ENCODE peak calls at places on chromosome 15, in nine cellular contexts. M, S, B, X, C, V, K, U and H are unnamed samples.

GRCh38 chr15:60918234-60918964 is 310.7 kb downstream of the RORA start:
- DNase-seq in M (no peak), S (no peak), B (no peak), X (no peak), C (peak), V (no peak), K (no peak), U (peak), H (no peak)

GRCh38 chr15:88902491-88902835 is 7.1 kb upstream of the HAPLN3 start:
- DNase-seq in M (no peak), S (no peak), B (no peak), X (no peak), C (no peak), V (no peak), K (no peak), U (no peak), H (no peak)

GRCh38 chr15:80689716-80690115 is 5.4 kb upstream of the ABHD17C start:
- DNase-seq in M (no peak), S (peak), B (no peak), X (no peak), C (no peak), V (no peak), K (no peak), U (no peak), H (no peak)

GRCh38 chr15:65451989-65452388 is 29.2 kb upstream of the IGDCC4 start:
- DNase-seq in M (no peak), S (no peak), B (no peak), X (no peak), C (no peak), V (no peak), K (no peak), U (no peak), H (no peak)

GRCh38 chr15:92904832-92905640 is 4.9 kb downstream of the CHD2 start:
- DNase-seq in M (no peak), S (no peak), B (no peak), X (no peak), C (no peak), V (no peak), K (no peak), U (peak), H (no peak)

GRCh38 chr15:98725874-98726273 is 77.5 kb downstream of the IGF1R start:
- DNase-seq in M (no peak), S (no peak), B (no peak), X (no peak), C (no peak), V (no peak), K (no peak), U (no peak), H (no peak)

GRCh38 chr15:42549052-42549491 is 434 bp downstream of the HAUS2 start:
- DNase-seq in M (peak), S (no peak), B (no peak), X (peak), C (no peak), V (peak), K (no peak), U (no peak), H (peak)

GRCh38 chr15:68290715-68291114 is 13.2 kb downstream of the FEM1B start:
- DNase-seq in M (no peak), S (no peak), B (no peak), X (no peak), C (no peak), V (no peak), K (no peak), U (no peak), H (no peak)

GRCh38 chr15:80159811-80160569 is 7.2 kb downstream of the FAH start:
- DNase-seq in M (peak), S (no peak), B (no peak), X (peak), C (no peak), V (peak), K (no peak), U (no peak), H (peak)

GRCh38 chr15:58383876-58384275 is 47.9 kb upstream of the LIPC start:
- DNase-seq in M (peak), S (no peak), B (no peak), X (no peak), C (no peak), V (no peak), K (no peak), U (no peak), H (no peak)

DNA sequence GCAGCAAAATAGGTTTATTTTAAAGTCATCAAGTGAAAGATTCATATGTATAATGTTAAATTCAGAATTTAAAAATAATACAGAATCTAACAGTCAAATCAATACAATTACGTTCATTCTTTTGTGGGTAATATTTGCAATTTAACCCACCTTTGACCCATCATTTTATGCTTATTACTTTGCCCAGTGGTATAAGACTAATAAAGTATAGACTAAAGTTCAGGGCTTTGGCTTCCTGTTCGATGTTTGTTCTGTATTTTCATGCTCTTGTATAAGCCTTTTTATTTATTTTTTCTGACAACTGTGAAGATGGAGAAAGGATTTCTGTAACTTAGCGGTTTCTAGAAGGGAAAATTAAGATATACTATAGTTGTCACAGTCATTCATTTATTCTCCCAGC is 44.3 kb upstream of the EIF3J start:
- DNase-seq in M (no peak), S (no peak), B (no peak), X (no peak), C (no peak), V (no peak), K (no peak), U (no peak), H (no peak)
- TF ChIP-seq CTCF in M (no peak), S (no peak), B (no peak), X (no peak), C (no peak), V (no peak), K (no peak), U (no peak), H (no peak)

DNA sequence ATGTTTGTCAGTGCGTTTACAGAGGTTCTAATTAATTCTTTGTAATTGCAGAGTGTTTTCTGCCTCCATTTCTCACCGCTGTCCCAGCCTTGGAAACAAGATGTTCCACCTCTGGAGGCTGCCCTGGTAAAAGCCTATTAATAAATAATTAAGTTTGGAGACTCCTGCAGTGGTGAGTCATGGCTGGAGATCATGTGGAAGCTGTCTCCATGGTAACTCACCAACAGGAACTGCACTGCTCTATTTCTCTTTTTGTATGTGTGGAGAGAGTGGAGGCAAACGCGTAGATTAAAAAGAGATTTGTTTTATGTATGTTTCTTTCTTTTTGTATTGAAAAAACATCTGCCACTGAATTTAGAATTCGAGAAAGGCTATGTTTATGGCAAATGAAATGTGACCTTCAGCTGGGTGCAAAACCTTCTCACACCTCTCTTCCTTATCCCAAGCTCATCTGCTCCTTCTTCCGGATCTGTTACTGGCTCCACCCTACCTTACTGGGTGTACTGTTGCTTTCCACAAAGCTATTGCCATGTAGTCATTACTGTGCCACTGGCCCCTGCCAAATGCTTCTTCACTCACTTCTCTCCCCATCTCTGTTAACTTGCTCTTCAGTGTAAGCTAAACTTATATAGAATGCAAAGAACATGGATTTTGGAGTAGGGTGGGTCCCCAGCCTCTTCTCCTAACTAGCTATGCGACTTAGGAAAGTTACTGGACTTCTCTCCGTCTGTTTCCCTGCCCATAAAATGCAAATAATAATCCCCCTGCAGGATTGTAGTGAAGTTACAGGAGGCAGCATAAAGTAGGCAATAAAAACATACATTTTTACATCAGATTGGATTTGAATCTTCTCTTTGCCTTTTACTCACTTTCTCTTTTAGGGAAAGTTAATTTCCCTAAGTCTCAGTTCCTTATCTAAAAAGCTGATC is 778.5 kb downstream of the NTRK3 start:
- DNase-seq in M (no peak), S (peak), B (no peak), X (peak), C (peak), V (peak), K (no peak), U (peak), H (no peak)
- TF ChIP-seq CTCF in M (no peak), S (peak), B (no peak), X (peak), C (no peak), V (no peak), K (no peak), U (peak), H (no peak)

DNA sequence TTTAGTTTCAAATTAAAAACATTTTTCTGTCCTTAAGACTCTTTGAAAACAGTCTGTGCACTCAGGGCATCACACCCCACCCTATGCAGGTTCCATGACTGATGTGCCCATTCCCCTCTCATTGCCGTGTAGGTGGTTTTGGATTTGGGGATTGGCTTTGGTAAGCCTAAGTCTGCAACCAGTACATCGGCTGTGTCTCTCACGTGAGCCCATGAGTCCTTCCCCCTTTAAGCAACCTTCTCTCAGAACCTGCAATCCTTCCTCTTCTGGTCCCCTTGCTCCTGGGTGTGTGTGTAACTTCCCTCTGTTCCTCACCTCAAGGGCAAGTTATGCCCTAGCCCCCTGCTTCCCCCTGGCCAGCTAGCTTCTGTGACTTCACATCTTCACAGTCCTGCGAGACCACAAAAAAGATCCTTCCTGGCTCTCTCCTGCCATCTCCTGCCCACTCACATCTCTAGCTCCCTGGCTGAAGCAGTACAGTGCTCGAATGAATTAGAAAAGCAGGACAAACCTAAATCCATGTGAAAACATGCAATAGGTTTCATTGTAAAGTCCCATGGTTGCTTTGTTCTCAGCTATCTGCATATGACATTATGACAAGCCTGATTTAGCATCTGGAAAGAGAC is 126.7 kb downstream of the UACA start:
- DNase-seq in M (no peak), S (peak), B (no peak), X (peak), C (peak), V (peak), K (no peak), U (peak), H (no peak)
- TF ChIP-seq CTCF in M (no peak), S (peak), B (no peak), X (peak), C (no peak), V (peak), K (no peak), U (peak), H (no peak)

DNA sequence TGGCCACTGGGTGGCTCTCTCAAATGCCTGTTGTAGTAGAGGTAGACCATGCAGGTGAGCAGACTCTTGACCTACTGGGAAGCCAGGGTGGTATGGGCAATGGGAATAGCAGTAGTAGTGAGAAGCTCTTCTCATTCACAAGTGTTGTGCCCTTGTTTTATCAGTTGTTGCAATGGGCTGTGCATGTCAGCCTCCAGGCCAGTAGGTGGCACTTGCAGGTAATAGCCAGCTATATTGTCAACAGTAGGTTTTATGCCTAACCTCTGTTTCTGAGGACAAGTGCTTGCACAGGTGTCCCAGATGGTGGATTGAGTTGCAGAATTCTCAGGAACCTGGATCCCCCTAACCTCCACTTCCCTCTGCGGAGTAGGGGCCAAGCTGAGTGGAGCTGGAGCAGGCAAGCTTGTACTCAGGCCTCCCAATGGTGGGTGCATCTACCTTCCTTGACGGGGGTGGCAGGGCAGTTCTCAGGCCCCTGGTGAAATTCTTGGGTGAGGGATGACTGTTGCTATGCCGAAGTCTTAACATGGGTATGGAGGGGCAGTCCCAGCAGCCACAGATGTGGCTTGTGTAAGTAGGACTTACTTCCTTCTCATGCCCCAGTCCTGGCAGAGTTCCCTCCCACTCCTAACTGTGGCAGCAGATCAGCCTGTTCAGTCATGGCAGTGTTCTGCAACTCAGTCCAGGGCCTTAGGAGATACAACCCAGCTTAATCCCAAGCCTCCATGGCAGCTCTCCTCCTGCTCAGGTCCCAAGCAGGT is 104.3 kb downstream of the NEO1 start:
- DNase-seq in M (no peak), S (no peak), B (no peak), X (no peak), C (no peak), V (no peak), K (no peak), U (no peak), H (no peak)
- TF ChIP-seq CTCF in M (no peak), S (no peak), B (no peak), X (no peak), C (no peak), V (no peak), K (no peak), U (no peak), H (no peak)

GRCh38 chr15:101316529-101316928 is 21.5 kb upstream of the SNRPA1 start:
- DNase-seq in M (no peak), S (no peak), B (no peak), X (no peak), C (no peak), V (no peak), K (no peak), U (no peak), H (no peak)
- TF ChIP-seq CTCF in M (no peak), S (no peak), B (no peak), X (no peak), C (no peak), V (no peak), K (no peak), U (no peak), H (no peak)

GRCh38 chr15:25184356-25185155 is 229.8 kb downstream of the SNRPN start:
- DNase-seq in M (no peak), S (no peak), B (no peak), X (no peak), C (no peak), V (no peak), K (peak), U (no peak), H (no peak)

GRCh38 chr15:25181290-25182097 is 226.7 kb downstream of the SNRPN start:
- DNase-seq in M (no peak), S (no peak), B (no peak), X (no peak), C (no peak), V (no peak), K (peak), U (no peak), H (no peak)

GRCh38 chr15:25182098-25182478 is 227.3 kb downstream of the SNRPN start:
- DNase-seq in M (no peak), S (no peak), B (no peak), X (no peak), C (no peak), V (no peak), K (no peak), U (no peak), H (no peak)

GRCh38 chr15:25183581-25184330 is 229.0 kb downstream of the SNRPN start:
- DNase-seq in M (no peak), S (no peak), B (no peak), X (no peak), C (no peak), V (no peak), K (peak), U (no peak), H (no peak)

DNA sequence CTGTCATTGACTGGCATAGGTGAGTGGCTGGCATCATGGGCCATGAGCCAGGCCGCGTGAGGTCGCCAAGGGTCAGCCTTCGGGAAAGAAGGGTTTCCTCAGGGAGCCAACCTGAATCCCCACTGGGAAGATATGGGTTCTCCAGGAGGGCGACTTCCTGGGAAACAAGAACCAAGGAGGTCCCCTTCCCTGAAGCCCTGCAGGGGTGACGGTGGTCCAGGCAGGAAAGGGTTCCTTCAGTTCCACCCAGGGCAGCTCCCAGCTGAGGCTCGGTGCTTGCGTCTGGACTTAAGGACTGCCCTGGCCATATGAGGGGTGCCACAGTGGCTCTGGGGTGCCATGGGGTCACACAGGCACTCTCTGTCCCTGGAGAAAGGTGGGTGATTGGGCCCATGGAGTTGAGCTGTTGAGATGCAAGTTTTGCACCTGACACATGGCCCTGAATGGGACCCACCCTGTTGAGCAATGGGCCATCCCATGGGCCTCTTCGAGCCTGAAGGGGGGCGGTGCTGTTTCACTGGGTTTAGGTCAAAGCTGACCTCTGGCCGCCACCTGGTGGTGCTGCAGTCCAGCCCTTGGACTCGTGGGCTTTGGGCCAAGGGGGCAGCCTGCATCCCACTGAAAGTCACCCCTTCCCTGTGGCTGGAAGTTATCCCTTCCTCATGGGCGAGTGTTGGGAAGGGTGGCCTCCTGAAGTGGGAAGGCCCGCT is 228.1 kb downstream of the SNRPN start:
- DNase-seq in M (no peak), S (no peak), B (no peak), X (no peak), C (no peak), V (no peak), K (peak), U (no peak), H (no peak)
- TF ChIP-seq CTCF in M (no peak), S (no peak), B (no peak), X (no peak), C (no peak), V (no peak), K (no peak), U (no peak), H (no peak)

GRCh38 chr15:70419046-70419445 is 321.3 kb upstream of the TLE3 start:
- DNase-seq in M (no peak), S (no peak), B (no peak), X (no peak), C (no peak), V (no peak), K (no peak), U (no peak), H (no peak)
- TF ChIP-seq CTCF in M (no peak), S (no peak), B (no peak), X (no peak), C (no peak), V (no peak), K (no peak), U (no peak), H (no peak)

DNA sequence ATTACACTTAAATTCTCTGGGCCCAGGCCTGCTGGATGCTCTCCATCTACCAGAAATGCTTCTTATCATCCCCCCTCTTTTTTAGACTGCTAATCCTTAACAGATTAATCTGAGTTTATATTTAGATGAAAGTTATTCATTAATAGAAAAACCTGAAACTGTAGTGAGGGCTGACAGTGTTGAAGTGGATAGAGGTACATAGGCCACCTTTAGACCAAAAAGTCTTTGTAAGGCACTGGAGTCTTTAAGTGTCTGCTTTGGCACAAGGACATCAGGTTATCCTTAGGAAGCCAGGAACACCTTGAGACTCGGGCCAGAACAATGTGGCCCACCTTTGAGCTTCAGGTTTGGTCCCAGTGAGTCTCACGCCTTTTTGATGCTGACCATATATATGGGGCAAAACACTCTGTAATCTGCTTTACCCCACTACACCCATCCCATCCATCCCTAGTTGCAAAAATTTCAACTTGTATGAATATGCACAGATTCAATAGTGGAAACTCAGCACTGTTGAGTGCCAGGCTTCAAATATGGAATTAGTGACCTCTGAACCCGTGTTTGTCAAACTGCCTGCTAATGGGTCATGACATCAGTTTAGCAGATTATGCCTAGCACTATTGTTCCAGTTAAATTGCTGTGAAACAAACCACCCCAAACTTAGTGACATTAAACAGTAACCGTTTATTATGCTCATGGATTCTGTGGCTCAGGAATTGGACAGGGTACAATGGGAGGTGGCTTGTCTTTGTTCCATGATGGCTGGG is 44.0 kb downstream of the PDE8A start:
- DNase-seq in M (no peak), S (no peak), B (no peak), X (no peak), C (no peak), V (no peak), K (no peak), U (no peak), H (no peak)
- TF ChIP-seq CTCF in M (no peak), S (no peak), B (no peak), X (no peak), C (no peak), V (no peak), K (no peak), U (no peak), H (no peak)

GRCh38 chr15:40787991-40788390 is 18.2 kb downstream of the C15orf62 start:
- DNase-seq in M (no peak), S (no peak), B (no peak), X (no peak), C (no peak), V (no peak), K (peak), U (no peak), H (no peak)

GRCh38 chr15:40787344-40787841 is 17.6 kb downstream of the C15orf62 start:
- DNase-seq in M (peak), S (peak), B (no peak), X (peak), C (peak), V (peak), K (peak), U (peak), H (no peak)

GRCh38 chr15:40782609-40783227 is 12.9 kb downstream of the C15orf62 start:
- DNase-seq in M (peak), S (no peak), B (no peak), X (no peak), C (peak), V (no peak), K (peak), U (peak), H (peak)

GRCh38 chr15:40785814-40786213 is 16.0 kb downstream of the C15orf62 start:
- DNase-seq in M (no peak), S (no peak), B (no peak), X (no peak), C (no peak), V (no peak), K (no peak), U (no peak), H (no peak)

GRCh38 chr15:40785158-40785557 is 15.4 kb downstream of the C15orf62 start:
- DNase-seq in M (no peak), S (no peak), B (no peak), X (no peak), C (no peak), V (no peak), K (no peak), U (no peak), H (no peak)
- TF ChIP-seq CTCF in M (no peak), S (no peak), B (no peak), X (no peak), C (no peak), V (no peak), K (no peak), U (no peak), H (no peak)